ENCODE peak calls at places on chromosomes 11 and 22, in ten cellular contexts. L is BE2C, O is fibroblast of villous mesenchyme, Y is ovary, H is fibroblast of mammary gland, F is AG04450, M is lower leg skin, K is mucosa of descending colon, N is epithelial cell of esophagus, P is sigmoid colon. A is an unnamed sample.

GRCh38 chr11:12413141-12414055 is 36.0 kb downstream of the PARVA start:
- DNase-seq in L (no peak), O (no peak), Y (no peak), H (no peak), F (no peak), M (no peak), K (no peak), N (no peak), P (no peak), A (no peak)

GRCh38 chr11:5234390-5234834 is at the start of gene HBD:
- DNase-seq in L (no peak), O (peak), Y (no peak), H (no peak), F (peak), M (no peak), K (no peak), N (no peak), P (no peak), A (peak)

GRCh38 chr22:34430386-34430785 is 510.1 kb upstream of the LARGE1 start:
- DNase-seq in L (no peak), O (no peak), Y (no peak), H (no peak), F (no peak), M (no peak), K (no peak), N (no peak), P (no peak), A (no peak)

GRCh38 chr11:130050272-130050671 is 19.4 kb upstream of the APLP2 start:
- DNase-seq in L (no peak), O (peak), Y (no peak), H (no peak), F (no peak), M (no peak), K (no peak), N (no peak), P (no peak), A (no peak)

GRCh38 chr11:126518130-126518995 is 162.9 kb downstream of the ST3GAL4 start:
- DNase-seq in L (peak), O (no peak), Y (no peak), H (no peak), F (no peak), M (no peak), K (no peak), N (no peak), P (peak), A (no peak)

GRCh38 chr11:47186076-47186936 is at the start of gene PACSIN3:
- DNase-seq in L (peak), O (peak), Y (peak), H (no peak), F (no peak), M (no peak), K (no peak), N (peak), P (peak), A (peak)

GRCh38 chr11:36684840-36685800 is 87.1 kb upstream of the RAG2 start:
- DNase-seq in L (no peak), O (no peak), Y (no peak), H (no peak), F (no peak), M (no peak), K (no peak), N (no peak), P (no peak), A (no peak)

GRCh38 chr11:117535870-117536411 is 208.3 kb downstream of the CEP164 start:
- DNase-seq in L (no peak), O (no peak), Y (no peak), H (no peak), F (no peak), M (no peak), K (peak), N (no peak), P (no peak), A (no peak)

GRCh38 chr22:36086170-36086490 is 57.5 kb upstream of the RBFOX2 start:
- DNase-seq in L (no peak), O (no peak), Y (no peak), H (no peak), F (no peak), M (no peak), K (no peak), N (peak), P (peak), A (no peak)

GRCh38 chr22:48060266-48060665 is 1297.8 kb downstream of the TBC1D22A start:
- DNase-seq in L (no peak), O (no peak), Y (no peak), H (no peak), F (no peak), M (no peak), K (no peak), N (no peak), P (no peak), A (no peak)

GRCh38 chr11:76939219-76939631 is 78.5 kb downstream of the ACER3 start:
- DNase-seq in L (no peak), O (peak), Y (no peak), H (peak), F (no peak), M (no peak), K (no peak), N (peak), P (no peak), A (no peak)

GRCh38 chr11:69058501-69059270 is 10.0 kb downstream of the TPCN2 start:
- DNase-seq in L (no peak), O (no peak), Y (no peak), H (no peak), F (no peak), M (no peak), K (peak), N (no peak), P (no peak), A (no peak)

GRCh38 chr11:10164621-10165020 is 129.4 kb downstream of the SBF2 start:
- DNase-seq in L (no peak), O (peak), Y (no peak), H (no peak), F (no peak), M (no peak), K (no peak), N (peak), P (no peak), A (no peak)

GRCh38 chr11:49995559-49995958 is 13.2 kb upstream of the OR4C12 start:
- DNase-seq in L (peak), O (peak), Y (no peak), H (peak), F (no peak), M (no peak), K (no peak), N (peak), P (no peak), A (peak)

GRCh38 chr11:69744435-69744834 is 30.7 kb downstream of the FGF4 start:
- DNase-seq in L (no peak), O (peak), Y (no peak), H (peak), F (peak), M (no peak), K (no peak), N (peak), P (no peak), A (peak)

GRCh38 chr11:10651579-10652361 is 41.8 kb downstream of the IRAG1 start:
- DNase-seq in L (no peak), O (no peak), Y (no peak), H (no peak), F (no peak), M (no peak), K (no peak), N (no peak), P (peak), A (no peak)

GRCh38 chr11:113553905-113554304 is 78.7 kb upstream of the DRD2 start:
- DNase-seq in L (peak), O (no peak), Y (no peak), H (no peak), F (no peak), M (no peak), K (no peak), N (no peak), P (no peak), A (no peak)
- TF ChIP-seq CTCF in L (peak), O (no peak), Y (no peak), H (peak), F (no peak), M (no peak), K (no peak), N (no peak), P (no peak), A (no peak)

GRCh38 chr11:75312346-75312745 is 39.1 kb downstream of the ARRB1 start:
- DNase-seq in L (no peak), O (no peak), Y (no peak), H (no peak), F (no peak), M (no peak), K (no peak), N (no peak), P (no peak), A (no peak)
- H3K4me3 ChIP-seq in L (no peak), O (no peak), Y (no peak), H (no peak), F (no peak), M (no peak), K (no peak), N (no peak), P (no peak), A (no peak)

DNA sequence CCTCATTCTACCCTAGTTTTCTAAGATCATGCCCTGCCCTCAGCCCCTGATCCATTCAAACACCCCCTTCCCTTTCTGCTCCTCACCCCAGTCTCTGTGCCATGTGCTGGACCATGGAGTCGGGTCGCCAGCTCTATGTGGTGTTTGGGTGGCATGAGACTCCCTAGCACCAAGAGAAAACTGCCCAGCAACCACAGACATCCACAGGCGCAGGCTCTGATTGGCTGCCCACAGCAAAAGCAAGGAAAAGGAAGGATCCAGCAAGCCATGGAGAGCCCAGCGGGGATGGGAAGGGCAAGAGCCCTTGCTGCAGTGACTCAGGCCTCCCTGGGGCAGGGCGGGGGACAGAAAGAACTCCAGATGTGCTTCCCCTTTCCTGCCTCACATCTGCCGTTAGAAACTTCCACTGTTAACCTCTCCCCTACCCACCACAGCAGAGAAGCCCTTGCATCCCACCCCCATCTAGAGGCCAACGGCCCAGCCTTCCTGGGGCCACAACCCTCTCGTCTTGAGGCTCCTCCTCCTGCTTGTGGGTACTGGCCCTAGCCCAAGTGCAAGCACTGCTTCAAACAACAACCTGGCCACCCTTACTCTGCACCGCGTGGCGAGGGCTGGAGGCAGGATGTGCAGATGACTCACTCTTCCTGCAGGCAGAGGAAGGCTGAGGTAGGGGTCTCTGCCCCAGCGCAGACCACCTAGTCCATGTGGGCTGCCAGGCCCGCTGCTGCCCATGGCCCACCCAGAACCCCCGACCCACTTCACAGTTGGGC is 9.7 kb upstream of the AHNAK start:
- DNase-seq in L (peak), O (peak), Y (peak), H (peak), F (peak), M (peak), K (peak), N (peak), P (peak), A (peak)
- TF ChIP-seq CTCF in L (no peak), O (no peak), Y (no peak), H (no peak), F (no peak), M (no peak), K (no peak), N (no peak), P (no peak), A (no peak)

DNA sequence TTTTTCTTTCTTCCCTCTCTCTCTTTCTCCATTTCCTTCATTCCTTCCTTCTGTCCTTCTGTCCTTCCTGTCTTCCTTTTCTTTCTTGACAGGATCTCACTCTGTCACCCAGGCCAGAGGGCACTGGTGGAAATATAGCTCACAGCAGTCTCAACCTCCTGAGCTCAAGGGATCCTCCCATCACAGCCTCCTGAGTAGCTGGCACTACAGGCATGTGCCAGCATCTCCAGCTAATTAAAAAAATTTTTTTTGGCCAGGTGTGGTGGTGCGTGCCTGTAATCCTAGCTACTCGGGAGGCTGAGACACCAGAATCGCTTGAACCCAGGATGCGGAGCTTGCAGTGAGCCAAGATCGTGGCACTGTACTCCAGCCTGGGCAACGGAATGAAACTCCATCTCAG is 4.8 kb upstream of the DUSP8 start:
- DNase-seq in L (no peak), O (no peak), Y (no peak), H (no peak), F (no peak), M (no peak), K (no peak), N (peak), P (peak), A (no peak)
- H3K4me3 ChIP-seq in L (no peak), O (no peak), Y (no peak), H (no peak), F (no peak), M (no peak), K (no peak), N (no peak), P (no peak), A (no peak)

GRCh38 chr22:23750744-23751440 is at the start of gene ZNF70:
- DNase-seq in L (peak), O (peak), Y (peak), H (peak), F (peak), M (peak), K (peak), N (peak), P (peak), A (peak)
- TF ChIP-seq CTCF in L (peak), O (peak), Y (no peak), H (no peak), F (peak), M (no peak), K (no peak), N (no peak), P (no peak), A (no peak)

DNA sequence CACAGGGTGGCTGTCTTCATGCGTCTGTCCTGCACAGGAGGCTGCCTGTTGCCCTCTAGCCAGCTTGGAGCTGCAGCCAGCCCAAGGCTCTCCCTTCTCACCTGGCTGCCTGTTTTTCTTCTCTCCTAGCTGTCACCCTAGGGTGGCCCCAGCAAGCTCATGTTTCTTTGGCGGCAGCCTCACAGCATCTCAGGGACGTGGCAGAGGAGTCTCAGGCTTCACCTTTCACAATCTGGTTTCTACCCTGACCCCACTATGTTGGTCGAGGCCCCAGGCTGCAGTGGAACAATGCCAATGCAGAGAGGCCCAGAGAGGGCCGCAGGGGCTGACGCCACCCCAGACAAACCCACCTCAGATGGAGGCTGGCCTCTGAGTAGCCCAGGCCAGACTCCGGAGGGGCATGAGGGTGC is 2.5 kb upstream of the CLDN5 start:
- DNase-seq in L (no peak), O (no peak), Y (no peak), H (no peak), F (no peak), M (no peak), K (no peak), N (no peak), P (no peak), A (no peak)
- H3K4me3 ChIP-seq in L (no peak), O (no peak), Y (no peak), H (no peak), F (no peak), M (no peak), K (no peak), N (no peak), P (no peak), A (no peak)

GRCh38 chr11:30131535-30131934 is 99.3 kb upstream of the FSHB start:
- DNase-seq in L (no peak), O (no peak), Y (no peak), H (no peak), F (no peak), M (no peak), K (no peak), N (peak), P (no peak), A (peak)
- TF ChIP-seq CTCF in L (no peak), O (no peak), Y (no peak), H (no peak), F (no peak), M (no peak), K (no peak), N (peak), P (no peak), A (peak)

GRCh38 chr11:94974178-94974577 is 669 bp downstream of the KDM4D start:
- DNase-seq in L (no peak), O (no peak), Y (no peak), H (no peak), F (no peak), M (no peak), K (no peak), N (no peak), P (no peak), A (no peak)

GRCh38 chr11:94975599-94975998 is 2.1 kb downstream of the KDM4D start:
- DNase-seq in L (no peak), O (no peak), Y (no peak), H (no peak), F (no peak), M (no peak), K (no peak), N (no peak), P (no peak), A (no peak)

GRCh38 chr11:94968334-94968958 is 4.9 kb downstream of the CWC15 start:
- DNase-seq in L (no peak), O (peak), Y (no peak), H (peak), F (no peak), M (no peak), K (no peak), N (peak), P (no peak), A (peak)

GRCh38 chr11:94973099-94973968 is at the start of the genes CWC15 and KDM4D:
- DNase-seq in L (peak), O (peak), Y (peak), H (peak), F (peak), M (peak), K (peak), N (peak), P (peak), A (peak)
- H3K4me3 ChIP-seq in L (peak), O (peak), Y (peak), H (peak), F (peak), M (peak), K (peak), N (peak), P (peak), A (peak)

GRCh38 chr22:39149915-39150847 is 2.3 kb downstream of the CBX7 start:
- DNase-seq in L (no peak), O (no peak), Y (no peak), H (no peak), F (no peak), M (no peak), K (peak), N (no peak), P (peak), A (no peak)
- TF ChIP-seq CTCF in L (no peak), O (no peak), Y (no peak), H (no peak), F (no peak), M (no peak), K (no peak), N (no peak), P (no peak), A (no peak)

GRCh38 chr11:64637346-64638016 is 46.5 kb downstream of the SLC22A12 start:
- DNase-seq in L (no peak), O (no peak), Y (no peak), H (no peak), F (no peak), M (no peak), K (no peak), N (no peak), P (no peak), A (no peak)
- H3K4me3 ChIP-seq in L (peak), O (no peak), Y (peak), H (no peak), F (no peak), M (no peak), K (no peak), N (no peak), P (peak), A (no peak)